ENCODE peak calls at places on chromosomes 12 and 14, in four cellular contexts. V is natural killer cell, R is GM03348, J is GM12865. A is an unnamed sample.

GRCh38 chr12:90514325-90514724 is 440.7 kb downstream of the CCER1 start:
- DNase-seq in V (no peak), R (peak), J (no peak), A (no peak)

GRCh38 chr12:12715459-12716150 is 1.6 kb upstream of the CDKN1B start:
- DNase-seq in V (no peak), R (no peak), J (peak), A (peak)

GRCh38 chr12:13602217-13602616 is 379.2 kb downstream of the GRIN2B start:
- DNase-seq in V (no peak), R (no peak), J (no peak), A (no peak)

GRCh38 chr14:29805415-29806123 is 122.1 kb downstream of the PRKD1 start:
- DNase-seq in V (no peak), R (peak), J (no peak), A (peak)

GRCh38 chr12:16610743-16611142 is 4.8 kb upstream of the LMO3 start:
- DNase-seq in V (no peak), R (no peak), J (no peak), A (no peak)

GRCh38 chr12:9944404-9944803 is 12.2 kb upstream of the CLEC2A start:
- DNase-seq in V (no peak), R (no peak), J (no peak), A (no peak)

GRCh38 chr14:71891970-71892369 is 40.3 kb upstream of the RGS6 start:
- DNase-seq in V (no peak), R (no peak), J (no peak), A (no peak)

GRCh38 chr12:106183735-106184134 is 45.0 kb upstream of the NUAK1 start:
- DNase-seq in V (no peak), R (no peak), J (no peak), A (no peak)

GRCh38 chr14:99320105-99320572 is 48.1 kb upstream of the BCL11B start:
- DNase-seq in V (peak), R (peak), J (peak), A (peak)

GRCh38 chr12:49705479-49706267 is 1.5 kb downstream of the FMNL3 start:
- DNase-seq in V (peak), R (peak), J (peak), A (peak)

A was measured in PC-3.